ENCODE peak calls at places on chromosomes 13 and 19, in nine cellular contexts. One of them, this sample, is unnamed.

GRCh38 chr19:8056533-8056932 is 4.0 kb downstream of the CCL25 start:
- DNase-seq in transverse colon: no peak
- DNase-seq in Karpas-422: no peak
- DNase-seq in KG1: no peak
- DNase-seq in stimulated activated CD4-positive, alpha-beta T cell treated with anti-CD3 and anti-CD28 coated beads, Interleukin-12 subunit alpha, Interleukin-12 subunit beta, amount 100 ng/mL, for 4 hours: no peak
- DNase-seq in ascending aorta: no peak
- DNase-seq in small intestine: no peak
- DNase-seq in stimulated activated CD8-positive, alpha-beta memory T cell treated with anti-CD3 and anti-CD28 coated beads, Interleukin-4, amount 100 ng/mL, for 24 hours: no peak
- DNase-seq in lower leg skin: no peak
- DNase-seq in this sample: no peak

GRCh38 chr19:45972081-45972943 is 1.4 kb downstream of the NOVA2 start:
- DNase-seq in transverse colon: no peak
- DNase-seq in stimulated activated CD4-positive, alpha-beta T cell treated with anti-CD3 and anti-CD28 coated beads, Interleukin-12 subunit alpha, Interleukin-12 subunit beta, amount 100 ng/mL, for 4 hours: no peak
- DNase-seq in lower leg skin: no peak
- DNase-seq in stimulated activated CD8-positive, alpha-beta memory T cell treated with anti-CD3 and anti-CD28 coated beads, Interleukin-4, amount 100 ng/mL, for 24 hours: no peak
- DNase-seq in small intestine: no peak
- DNase-seq in Karpas-422: no peak
- DNase-seq in KG1: no peak
- DNase-seq in ascending aorta: no peak
- DNase-seq in this sample: no peak

GRCh38 chr13:46389985-46390384 is 2.9 kb upstream of the RUBCNL start:
- DNase-seq in small intestine: peak
- DNase-seq in Karpas-422: no peak
- DNase-seq in ascending aorta: no peak
- DNase-seq in lower leg skin: no peak
- DNase-seq in stimulated activated CD4-positive, alpha-beta T cell treated with anti-CD3 and anti-CD28 coated beads, Interleukin-12 subunit alpha, Interleukin-12 subunit beta, amount 100 ng/mL, for 4 hours: no peak
- DNase-seq in transverse colon: peak
- DNase-seq in stimulated activated CD8-positive, alpha-beta memory T cell treated with anti-CD3 and anti-CD28 coated beads, Interleukin-4, amount 100 ng/mL, for 24 hours: no peak
- DNase-seq in KG1: peak
- DNase-seq in this sample: no peak

GRCh38 chr13:112733661-112734379 is 44.0 kb downstream of the ATP11A start:
- DNase-seq in ascending aorta: no peak
- DNase-seq in KG1: no peak
- DNase-seq in lower leg skin: no peak
- DNase-seq in small intestine: no peak
- DNase-seq in Karpas-422: no peak
- DNase-seq in transverse colon: no peak
- DNase-seq in stimulated activated CD8-positive, alpha-beta memory T cell treated with anti-CD3 and anti-CD28 coated beads, Interleukin-4, amount 100 ng/mL, for 24 hours: no peak
- DNase-seq in stimulated activated CD4-positive, alpha-beta T cell treated with anti-CD3 and anti-CD28 coated beads, Interleukin-12 subunit alpha, Interleukin-12 subunit beta, amount 100 ng/mL, for 4 hours: no peak
- DNase-seq in this sample: no peak

GRCh38 chr19:16371540-16371986 is 46.9 kb downstream of the KLF2 start:
- DNase-seq in lower leg skin: peak
- DNase-seq in KG1: no peak
- DNase-seq in Karpas-422: no peak
- DNase-seq in ascending aorta: no peak
- DNase-seq in stimulated activated CD8-positive, alpha-beta memory T cell treated with anti-CD3 and anti-CD28 coated beads, Interleukin-4, amount 100 ng/mL, for 24 hours: peak
- DNase-seq in small intestine: peak
- DNase-seq in stimulated activated CD4-positive, alpha-beta T cell treated with anti-CD3 and anti-CD28 coated beads, Interleukin-12 subunit alpha, Interleukin-12 subunit beta, amount 100 ng/mL, for 4 hours: peak
- DNase-seq in transverse colon: peak
- DNase-seq in this sample: peak

GRCh38 chr13:23654111-23655110 is 84.2 kb downstream of the TNFRSF19 start:
- DNase-seq in Karpas-422: peak
- DNase-seq in transverse colon: no peak
- DNase-seq in ascending aorta: no peak
- DNase-seq in stimulated activated CD4-positive, alpha-beta T cell treated with anti-CD3 and anti-CD28 coated beads, Interleukin-12 subunit alpha, Interleukin-12 subunit beta, amount 100 ng/mL, for 4 hours: no peak
- DNase-seq in stimulated activated CD8-positive, alpha-beta memory T cell treated with anti-CD3 and anti-CD28 coated beads, Interleukin-4, amount 100 ng/mL, for 24 hours: no peak
- DNase-seq in KG1: no peak
- DNase-seq in lower leg skin: no peak
- DNase-seq in small intestine: no peak
- DNase-seq in this sample: no peak

GRCh38 chr13:34943675-34944634 is 1.9 kb downstream of the NBEA start:
- DNase-seq in transverse colon: no peak
- DNase-seq in stimulated activated CD8-positive, alpha-beta memory T cell treated with anti-CD3 and anti-CD28 coated beads, Interleukin-4, amount 100 ng/mL, for 24 hours: no peak
- DNase-seq in small intestine: no peak
- DNase-seq in lower leg skin: no peak
- DNase-seq in stimulated activated CD4-positive, alpha-beta T cell treated with anti-CD3 and anti-CD28 coated beads, Interleukin-12 subunit alpha, Interleukin-12 subunit beta, amount 100 ng/mL, for 4 hours: no peak
- DNase-seq in KG1: no peak
- DNase-seq in Karpas-422: no peak
- DNase-seq in ascending aorta: no peak
- DNase-seq in this sample: no peak

GRCh38 chr19:30719991-30720329 is 347.8 kb downstream of the ZNF536 start:
- DNase-seq in transverse colon: no peak
- DNase-seq in ascending aorta: no peak
- DNase-seq in Karpas-422: no peak
- DNase-seq in stimulated activated CD4-positive, alpha-beta T cell treated with anti-CD3 and anti-CD28 coated beads, Interleukin-12 subunit alpha, Interleukin-12 subunit beta, amount 100 ng/mL, for 4 hours: no peak
- DNase-seq in KG1: no peak
- DNase-seq in lower leg skin: peak
- DNase-seq in stimulated activated CD8-positive, alpha-beta memory T cell treated with anti-CD3 and anti-CD28 coated beads, Interleukin-4, amount 100 ng/mL, for 24 hours: no peak
- DNase-seq in small intestine: no peak
- DNase-seq in this sample: no peak

GRCh38 chr19:4414800-4415251 is 12.4 kb downstream of the CHAF1A start:
- DNase-seq in KG1: no peak
- DNase-seq in lower leg skin: no peak
- DNase-seq in transverse colon: no peak
- DNase-seq in ascending aorta: no peak
- DNase-seq in stimulated activated CD8-positive, alpha-beta memory T cell treated with anti-CD3 and anti-CD28 coated beads, Interleukin-4, amount 100 ng/mL, for 24 hours: no peak
- DNase-seq in Karpas-422: no peak
- DNase-seq in small intestine: peak
- DNase-seq in stimulated activated CD4-positive, alpha-beta T cell treated with anti-CD3 and anti-CD28 coated beads, Interleukin-12 subunit alpha, Interleukin-12 subunit beta, amount 100 ng/mL, for 4 hours: no peak
- DNase-seq in this sample: no peak

GRCh38 chr19:21750586-21751128 is 16.7 kb downstream of the ZNF100 start:
- DNase-seq in ascending aorta: no peak
- DNase-seq in small intestine: no peak
- DNase-seq in KG1: no peak
- DNase-seq in lower leg skin: no peak
- DNase-seq in Karpas-422: no peak
- DNase-seq in stimulated activated CD8-positive, alpha-beta memory T cell treated with anti-CD3 and anti-CD28 coated beads, Interleukin-4, amount 100 ng/mL, for 24 hours: no peak
- DNase-seq in transverse colon: no peak
- DNase-seq in stimulated activated CD4-positive, alpha-beta T cell treated with anti-CD3 and anti-CD28 coated beads, Interleukin-12 subunit alpha, Interleukin-12 subunit beta, amount 100 ng/mL, for 4 hours: no peak
- DNase-seq in this sample: no peak

GRCh38 chr19:10961763-10962536 is 1.1 kb downstream of the SMARCA4 start:
- DNase-seq in Karpas-422: peak
- DNase-seq in small intestine: no peak
- DNase-seq in stimulated activated CD8-positive, alpha-beta memory T cell treated with anti-CD3 and anti-CD28 coated beads, Interleukin-4, amount 100 ng/mL, for 24 hours: no peak
- DNase-seq in KG1: no peak
- DNase-seq in lower leg skin: no peak
- DNase-seq in ascending aorta: no peak
- DNase-seq in transverse colon: no peak
- DNase-seq in stimulated activated CD4-positive, alpha-beta T cell treated with anti-CD3 and anti-CD28 coated beads, Interleukin-12 subunit alpha, Interleukin-12 subunit beta, amount 100 ng/mL, for 4 hours: no peak
- DNase-seq in this sample: no peak

GRCh38 chr19:53982611-53983010 is 8.8 kb upstream of the CACNG6 start:
- DNase-seq in stimulated activated CD4-positive, alpha-beta T cell treated with anti-CD3 and anti-CD28 coated beads, Interleukin-12 subunit alpha, Interleukin-12 subunit beta, amount 100 ng/mL, for 4 hours: no peak
- DNase-seq in lower leg skin: peak
- DNase-seq in transverse colon: peak
- DNase-seq in Karpas-422: no peak
- DNase-seq in small intestine: no peak
- DNase-seq in KG1: no peak
- DNase-seq in stimulated activated CD8-positive, alpha-beta memory T cell treated with anti-CD3 and anti-CD28 coated beads, Interleukin-4, amount 100 ng/mL, for 24 hours: no peak
- DNase-seq in ascending aorta: no peak
- DNase-seq in this sample: no peak

GRCh38 chr19:6271251-6271650 is 8.5 kb downstream of the MLLT1 start:
- DNase-seq in stimulated activated CD4-positive, alpha-beta T cell treated with anti-CD3 and anti-CD28 coated beads, Interleukin-12 subunit alpha, Interleukin-12 subunit beta, amount 100 ng/mL, for 4 hours: no peak
- DNase-seq in KG1: no peak
- DNase-seq in small intestine: no peak
- DNase-seq in transverse colon: no peak
- DNase-seq in ascending aorta: no peak
- DNase-seq in lower leg skin: no peak
- DNase-seq in stimulated activated CD8-positive, alpha-beta memory T cell treated with anti-CD3 and anti-CD28 coated beads, Interleukin-4, amount 100 ng/mL, for 24 hours: no peak
- DNase-seq in Karpas-422: no peak
- DNase-seq in this sample: no peak

GRCh38 chr13:104477256-104477655 is 1411.0 kb upstream of the SLC10A2 start:
- DNase-seq in ascending aorta: no peak
- DNase-seq in stimulated activated CD8-positive, alpha-beta memory T cell treated with anti-CD3 and anti-CD28 coated beads, Interleukin-4, amount 100 ng/mL, for 24 hours: no peak
- DNase-seq in small intestine: no peak
- DNase-seq in Karpas-422: no peak
- DNase-seq in transverse colon: no peak
- DNase-seq in lower leg skin: no peak
- DNase-seq in KG1: no peak
- DNase-seq in stimulated activated CD4-positive, alpha-beta T cell treated with anti-CD3 and anti-CD28 coated beads, Interleukin-12 subunit alpha, Interleukin-12 subunit beta, amount 100 ng/mL, for 4 hours: no peak
- DNase-seq in this sample: no peak

GRCh38 chr19:1579222-1579621 is 11.1 kb upstream of the MEX3D start:
- DNase-seq in ascending aorta: no peak
- DNase-seq in KG1: no peak
- DNase-seq in small intestine: no peak
- DNase-seq in stimulated activated CD8-positive, alpha-beta memory T cell treated with anti-CD3 and anti-CD28 coated beads, Interleukin-4, amount 100 ng/mL, for 24 hours: no peak
- DNase-seq in stimulated activated CD4-positive, alpha-beta T cell treated with anti-CD3 and anti-CD28 coated beads, Interleukin-12 subunit alpha, Interleukin-12 subunit beta, amount 100 ng/mL, for 4 hours: no peak
- DNase-seq in transverse colon: no peak
- DNase-seq in Karpas-422: no peak
- DNase-seq in lower leg skin: no peak
- DNase-seq in this sample: no peak

GRCh38 chr13:52053460-52053859 is 29.0 kb downstream of the UTP14C start:
- DNase-seq in Karpas-422: no peak
- DNase-seq in small intestine: no peak
- DNase-seq in ascending aorta: no peak
- DNase-seq in KG1: no peak
- DNase-seq in stimulated activated CD8-positive, alpha-beta memory T cell treated with anti-CD3 and anti-CD28 coated beads, Interleukin-4, amount 100 ng/mL, for 24 hours: no peak
- DNase-seq in stimulated activated CD4-positive, alpha-beta T cell treated with anti-CD3 and anti-CD28 coated beads, Interleukin-12 subunit alpha, Interleukin-12 subunit beta, amount 100 ng/mL, for 4 hours: no peak
- DNase-seq in transverse colon: no peak
- DNase-seq in lower leg skin: no peak
- DNase-seq in this sample: no peak

GRCh38 chr19:9941646-9942045 is 5.3 kb upstream of the OLFM2 start:
- DNase-seq in transverse colon: no peak
- DNase-seq in stimulated activated CD4-positive, alpha-beta T cell treated with anti-CD3 and anti-CD28 coated beads, Interleukin-12 subunit alpha, Interleukin-12 subunit beta, amount 100 ng/mL, for 4 hours: no peak
- DNase-seq in stimulated activated CD8-positive, alpha-beta memory T cell treated with anti-CD3 and anti-CD28 coated beads, Interleukin-4, amount 100 ng/mL, for 24 hours: no peak
- DNase-seq in KG1: no peak
- DNase-seq in small intestine: no peak
- DNase-seq in Karpas-422: no peak
- DNase-seq in ascending aorta: no peak
- DNase-seq in lower leg skin: no peak
- DNase-seq in this sample: no peak

GRCh38 chr13:49890376-49890775 is 45.8 kb downstream of the SPRYD7 start:
- DNase-seq in ascending aorta: no peak
- DNase-seq in Karpas-422: no peak
- DNase-seq in KG1: no peak
- DNase-seq in stimulated activated CD8-positive, alpha-beta memory T cell treated with anti-CD3 and anti-CD28 coated beads, Interleukin-4, amount 100 ng/mL, for 24 hours: no peak
- DNase-seq in lower leg skin: no peak
- DNase-seq in small intestine: no peak
- DNase-seq in transverse colon: no peak
- DNase-seq in stimulated activated CD4-positive, alpha-beta T cell treated with anti-CD3 and anti-CD28 coated beads, Interleukin-12 subunit alpha, Interleukin-12 subunit beta, amount 100 ng/mL, for 4 hours: no peak
- DNase-seq in this sample: no peak

This sample was measured in ureter.